ENCODE peak calls at places on chromosomes 1 and 21, in seven cellular contexts. S is H1, K is SK-N-SH, W is HCT116, C is HepG2, O is K562, D is GM12878. I is an unnamed sample.

GRCh38 chr1:150922519-150922975 is 3.6 kb upstream of the SETDB1 start:
- DNase-seq in S (peak; percentile 15), K (peak; percentile 74), W (peak; percentile 72), C (peak; percentile 70), O (peak; percentile 69), D (peak; percentile 86), I (peak; percentile 72)

GRCh38 chr1:37513795-37514349 is 694 bp downstream of the MEAF6 start:
- DNase-seq in S (no peak), K (peak; percentile 44), W (no peak), C (peak; percentile 40), O (peak; percentile 50), D (no peak), I (peak; percentile 39)

GRCh38 chr1:102970496-102971078 is 137.7 kb downstream of the COL11A1 start:
- DNase-seq in S (no peak), K (peak; percentile 45), W (peak; percentile 51), C (peak; percentile 57), O (peak; percentile 9), D (no peak), I (peak; percentile 42)

GRCh38 chr21:44926364-44927101 is 5.8 kb upstream of the ITGB2 start:
- DNase-seq in S (no peak), K (no peak), W (no peak), C (no peak), O (no peak), D (no peak), I (no peak)

GRCh38 chr1:172278478-172278877 is 142.0 kb upstream of the C1orf105 start:
- DNase-seq in S (peak; percentile 17), K (no peak), W (no peak), C (no peak), O (no peak), D (no peak), I (no peak)

GRCh38 chr1:151946366-151946764 is 37.1 kb upstream of the THEM4 start:
- DNase-seq in S (no peak), K (no peak), W (no peak), C (no peak), O (no peak), D (no peak), I (no peak)

GRCh38 chr21:31310750-31311149 is 33.3 kb downstream of the TIAM1 start:
- DNase-seq in S (no peak), K (no peak), W (no peak), C (no peak), O (no peak), D (no peak), I (no peak)

GRCh38 chr1:164786980-164787833 is 228.2 kb downstream of the PBX1 start:
- DNase-seq in S (peak; percentile 78), K (peak; percentile 89), W (peak; percentile 65), C (peak; percentile 45), O (peak; percentile 89), D (no peak), I (peak; percentile 70)

GRCh38 chr21:36034211-36034913 is 26.0 kb downstream of the SETD4 start:
- DNase-seq in S (no peak), K (no peak), W (no peak), C (no peak), O (no peak), D (no peak), I (no peak)

GRCh38 chr1:34758751-34759150 is 789 bp upstream of the GJB4 start:
- DNase-seq in S (no peak), K (no peak), W (no peak), C (no peak), O (no peak), D (no peak), I (no peak)

GRCh38 chr1:12507631-12508030 is 110.4 kb downstream of the DHRS3 start:
- DNase-seq in S (no peak), K (no peak), W (no peak), C (no peak), O (no peak), D (no peak), I (no peak)

GRCh38 chr21:42350899-42351543 is at the start of gene TFF2:
- DNase-seq in S (no peak), K (no peak), W (no peak), C (no peak), O (no peak), D (no peak), I (no peak)

GRCh38 chr1:220430059-220430458 is 97.9 kb upstream of the MARK1 start:
- DNase-seq in S (no peak), K (no peak), W (no peak), C (no peak), O (no peak), D (no peak), I (no peak)

GRCh38 chr1:2257245-2257627 is 29.1 kb downstream of the SKI start:
- DNase-seq in S (no peak), K (no peak), W (no peak), C (no peak), O (no peak), D (no peak), I (no peak)

GRCh38 chr1:61202854-61203603 is 120.7 kb downstream of the NFIA start:
- DNase-seq in S (no peak), K (no peak), W (no peak), C (no peak), O (no peak), D (no peak), I (no peak)

GRCh38 chr1:42085596-42085995 is 67.6 kb upstream of the GUCA2B start:
- DNase-seq in S (no peak), K (no peak), W (no peak), C (no peak), O (no peak), D (no peak), I (no peak)

GRCh38 chr1:14842361-14842760 is 243.9 kb downstream of the KAZN start:
- DNase-seq in S (no peak), K (no peak), W (no peak), C (no peak), O (no peak), D (no peak), I (no peak)

DNA sequence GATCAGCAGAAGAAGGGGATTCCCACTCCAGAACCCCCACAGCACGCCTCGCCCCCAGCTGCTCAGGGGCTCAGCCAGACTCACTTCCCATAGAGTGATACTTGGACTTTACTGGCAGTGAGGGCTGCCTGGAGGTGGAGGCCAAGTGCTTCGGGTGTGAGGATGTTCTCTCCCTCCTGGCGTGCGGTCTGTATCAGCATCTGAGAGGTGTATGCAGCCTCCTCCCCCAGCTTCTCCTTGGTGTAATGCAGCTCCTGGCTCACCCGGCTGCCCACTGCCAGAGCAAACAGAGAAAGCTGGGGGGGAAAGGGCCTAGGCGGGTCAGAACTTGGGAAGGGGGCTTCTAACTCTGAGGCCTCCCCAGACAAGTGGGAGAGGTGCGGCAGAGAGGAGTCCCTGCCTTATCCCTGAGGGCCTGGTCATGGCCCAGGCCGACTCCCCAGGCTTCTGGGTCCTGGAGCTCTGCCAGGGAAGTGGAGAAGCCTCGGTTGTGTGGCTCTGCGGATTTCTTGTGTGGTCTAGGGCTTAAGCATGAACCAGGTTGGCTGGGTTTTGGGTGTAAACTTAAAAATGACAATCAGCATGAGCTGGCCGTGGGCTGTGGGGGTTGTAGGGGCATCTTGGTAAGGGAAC is 10.9 kb downstream of the PTCH2 start:
- DNase-seq in S (no peak), K (peak; percentile 24), W (no peak), C (no peak), O (peak; percentile 38), D (no peak), I (no peak)
- TF ChIP-seq MAX in S (no peak), K (no peak), W (no peak), C (no peak), O (no peak), D (no peak), I (no peak)

GRCh38 chr1:234170622-234171021 is 202.6 kb upstream of the COA6 start:
- DNase-seq in S (no peak), K (no peak), W (no peak), C (no peak), O (no peak), D (no peak), I (no peak)

GRCh38 chr1:234170067-234170466 is 203.2 kb upstream of the COA6 start:
- DNase-seq in S (no peak), K (no peak), W (no peak), C (no peak), O (no peak), D (no peak), I (no peak)

GRCh38 chr1:234176000-234176399 is 197.3 kb upstream of the COA6 start:
- DNase-seq in S (no peak), K (no peak), W (no peak), C (no peak), O (no peak), D (no peak), I (no peak)

GRCh38 chr1:234175363-234175762 is 197.9 kb upstream of the COA6 start:
- DNase-seq in S (no peak), K (no peak), W (no peak), C (no peak), O (no peak), D (no peak), I (no peak)

GRCh38 chr1:234173968-234174367 is 199.3 kb upstream of the COA6 start:
- DNase-seq in S (no peak), K (no peak), W (no peak), C (no peak), O (no peak), D (no peak), I (no peak)
- H3K27ac ChIP-seq in S (no peak overlapping the region), K (no peak overlapping the region), W (no peak overlapping the region), C (no peak overlapping the region), O (no peak overlapping the region), D (no peak overlapping the region), I (no peak overlapping the region)

GRCh38 chr21:19463966-19464365 is 1060.4 kb upstream of the TMPRSS15 start:
- DNase-seq in S (no peak), K (no peak), W (no peak), C (no peak), O (no peak), D (no peak), I (no peak)

GRCh38 chr21:19468981-19469715 is 1065.6 kb upstream of the TMPRSS15 start:
- DNase-seq in S (no peak), K (no peak), W (no peak), C (no peak), O (no peak), D (no peak), I (no peak)
- H2AFZ ChIP-seq in S (no peak overlapping the region), K (no peak overlapping the region), W (no peak overlapping the region), C (no peak overlapping the region), O (no peak overlapping the region), D (no peak overlapping the region), I (no peak overlapping the region)

GRCh38 chr1:169326644-169327316 is 40.8 kb downstream of the NME7 start:
- DNase-seq in S (no peak), K (no peak), W (no peak), C (no peak), O (peak; percentile 31), D (peak; percentile 28), I (peak; percentile 83)
- TF ChIP-seq MAX in S (no peak), K (no peak), W (no peak), C (no peak), O (no peak), D (no peak), I (no peak)

I was measured in endothelial cell of umbilical vein.